ENCODE peak calls at places on chromosomes 2 and 18, in eight cellular contexts. P, V, A, T, G, C, E and H are unnamed samples.

GRCh38 chr2:28423856-28424605 is 31.4 kb downstream of the FOSL2 start:
- DNase-seq in P (peak; percentile 65), V (no peak), A (no peak), T (no peak), G (peak; percentile 62), C (peak; percentile 39), E (no peak), H (peak; percentile 55)

GRCh38 chr2:217307023-217307422 is 447.2 kb upstream of the TNP1 start:
- DNase-seq in P (no peak), V (no peak), A (no peak), T (no peak), G (no peak), C (no peak), E (no peak), H (no peak)

GRCh38 chr2:171522057-171522803 is at the start of gene CYBRD1:
- DNase-seq in P (peak; percentile 97), V (no peak), A (peak; percentile 89), T (peak; percentile 40), G (peak; percentile 96), C (peak; percentile 91), E (peak; percentile 77), H (no peak)

GRCh38 chr2:24339856-24340262 is 20.5 kb downstream of the ITSN2 start:
- DNase-seq in P (no peak), V (no peak), A (no peak), T (peak; percentile 41), G (no peak), C (no peak), E (no peak), H (no peak)

GRCh38 chr2:173568054-173568453 is 213.4 kb downstream of the CDCA7 start:
- DNase-seq in P (no peak), V (peak; percentile 56), A (no peak), T (no peak), G (no peak), C (no peak), E (peak; percentile 79), H (no peak)

GRCh38 chr2:48423376-48423775 is 106.6 kb upstream of the STON1 start:
- DNase-seq in P (no peak), V (peak; percentile 87), A (no peak), T (no peak), G (no peak), C (no peak), E (no peak), H (no peak)

GRCh38 chr2:190404487-190404886 is 3.7 kb upstream of the MFSD6 start:
- DNase-seq in P (no peak), V (no peak), A (peak; percentile 38), T (no peak), G (no peak), C (no peak), E (no peak), H (no peak)

GRCh38 chr2:128413014-128413717 is 94.5 kb upstream of the HS6ST1 start:
- DNase-seq in P (peak; percentile 52), V (no peak), A (peak; percentile 3), T (no peak), G (no peak), C (peak; percentile 14), E (no peak), H (no peak)

GRCh38 chr18:7626922-7627440 is 59.9 kb downstream of the PTPRM start:
- DNase-seq in P (no peak), V (peak; percentile 88), A (peak; percentile 35), T (no peak), G (no peak), C (no peak), E (peak; percentile 26), H (no peak)

GRCh38 chr2:207599641-207600040 is 25.6 kb downstream of the METTL21A start:
- DNase-seq in P (no peak), V (no peak), A (no peak), T (no peak), G (no peak), C (no peak), E (no peak), H (no peak)

GRCh38 chr2:172253190-172254052 is 150.7 kb upstream of the DLX2 start:
- DNase-seq in P (peak; percentile 72), V (peak; percentile 98), A (peak; percentile 93), T (peak; percentile 44), G (no peak), C (peak; percentile 51), E (no peak), H (no peak)

GRCh38 chr2:144426981-144427479 is 92.9 kb downstream of the ZEB2 start:
- DNase-seq in P (no peak), V (peak; percentile 48), A (peak; percentile 67), T (no peak), G (no peak), C (no peak), E (no peak), H (no peak)

GRCh38 chr2:86031151-86031550 is 74.5 kb downstream of the POLR1A start:
- DNase-seq in P (peak; percentile 55), V (no peak), A (no peak), T (no peak), G (no peak), C (peak; percentile 14), E (no peak), H (no peak)

GRCh38 chr2:5616019-5616418 is 76.2 kb upstream of the SOX11 start:
- DNase-seq in P (no peak), V (no peak), A (no peak), T (no peak), G (no peak), C (no peak), E (no peak), H (no peak)

GRCh38 chr2:75608684-75609333 is 37.8 kb upstream of the MRPL19 start:
- DNase-seq in P (no peak), V (peak; percentile 80), A (peak; percentile 57), T (peak; percentile 78), G (no peak), C (peak; percentile 66), E (peak; percentile 83), H (no peak)

GRCh38 chr2:159613515-159614336 is 2.6 kb downstream of the BAZ2B start:
- DNase-seq in P (no peak), V (peak; percentile 32), A (no peak), T (no peak), G (no peak), C (no peak), E (peak; percentile 27), H (no peak)

GRCh38 chr18:31099490-31100230 is 2.6 kb downstream of the DSC2 start:
- DNase-seq in P (no peak), V (peak; percentile 64), A (no peak), T (no peak), G (no peak), C (no peak), E (no peak), H (no peak)

DNA sequence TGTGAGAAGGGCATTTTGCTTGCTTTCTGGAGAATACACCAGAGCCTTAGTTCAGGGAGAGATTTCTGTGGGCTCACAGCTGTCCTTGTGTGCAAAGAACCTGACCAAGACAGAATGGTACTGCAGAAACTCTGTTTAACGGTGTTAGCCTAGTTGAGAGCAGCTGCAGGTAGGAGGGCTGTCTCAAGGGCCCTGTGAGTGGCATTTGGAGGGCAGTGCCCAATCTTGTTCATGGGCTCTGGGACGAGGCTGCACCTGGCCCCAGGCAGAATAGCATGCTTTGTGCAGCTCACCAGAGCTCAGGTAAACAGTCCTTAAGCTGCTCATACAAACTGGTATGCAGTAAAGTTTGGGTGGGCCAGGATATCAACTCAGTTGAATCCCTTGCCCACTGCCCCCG is 16.9 kb upstream of the RGPD4 start:
- DNase-seq in P (no peak), V (no peak), A (no peak), T (no peak), G (no peak), C (no peak), E (no peak), H (no peak)
- H3K4me1 ChIP-seq in P (peaks cover 22% of the 10 kb centered on the region), V (peaks cover 40% of the 10 kb centered on the region), A (no peaks in the 10 kb centered on the region), T (peaks cover 4% of the 10 kb centered on the region), G (peaks cover 13% of the 10 kb centered on the region), C (peaks cover 13% of the 10 kb centered on the region), E (peaks cover 10% of the 10 kb centered on the region), H (no peaks in the 10 kb centered on the region)

GRCh38 chr2:10329880-10330699 is 27.4 kb downstream of the HPCAL1 start:
- DNase-seq in P (no peak), V (peak; percentile 61), A (peak; percentile 76), T (no peak), G (no peak), C (no peak), E (peak; percentile 9), H (peak; percentile 68)

GRCh38 chr2:10330700-10331032 is 28.0 kb downstream of the HPCAL1 start:
- DNase-seq in P (no peak), V (no peak), A (no peak), T (no peak), G (no peak), C (no peak), E (no peak), H (no peak)

GRCh38 chr2:10327896-10328666 is 25.4 kb downstream of the HPCAL1 start:
- DNase-seq in P (no peak), V (peak; percentile 65), A (no peak), T (no peak), G (no peak), C (peak; percentile 30), E (no peak), H (no peak)

GRCh38 chr2:10329584-10329879 is 26.8 kb downstream of the HPCAL1 start:
- DNase-seq in P (no peak), V (no peak), A (no peak), T (no peak), G (no peak), C (no peak), E (no peak), H (no peak)

DNA sequence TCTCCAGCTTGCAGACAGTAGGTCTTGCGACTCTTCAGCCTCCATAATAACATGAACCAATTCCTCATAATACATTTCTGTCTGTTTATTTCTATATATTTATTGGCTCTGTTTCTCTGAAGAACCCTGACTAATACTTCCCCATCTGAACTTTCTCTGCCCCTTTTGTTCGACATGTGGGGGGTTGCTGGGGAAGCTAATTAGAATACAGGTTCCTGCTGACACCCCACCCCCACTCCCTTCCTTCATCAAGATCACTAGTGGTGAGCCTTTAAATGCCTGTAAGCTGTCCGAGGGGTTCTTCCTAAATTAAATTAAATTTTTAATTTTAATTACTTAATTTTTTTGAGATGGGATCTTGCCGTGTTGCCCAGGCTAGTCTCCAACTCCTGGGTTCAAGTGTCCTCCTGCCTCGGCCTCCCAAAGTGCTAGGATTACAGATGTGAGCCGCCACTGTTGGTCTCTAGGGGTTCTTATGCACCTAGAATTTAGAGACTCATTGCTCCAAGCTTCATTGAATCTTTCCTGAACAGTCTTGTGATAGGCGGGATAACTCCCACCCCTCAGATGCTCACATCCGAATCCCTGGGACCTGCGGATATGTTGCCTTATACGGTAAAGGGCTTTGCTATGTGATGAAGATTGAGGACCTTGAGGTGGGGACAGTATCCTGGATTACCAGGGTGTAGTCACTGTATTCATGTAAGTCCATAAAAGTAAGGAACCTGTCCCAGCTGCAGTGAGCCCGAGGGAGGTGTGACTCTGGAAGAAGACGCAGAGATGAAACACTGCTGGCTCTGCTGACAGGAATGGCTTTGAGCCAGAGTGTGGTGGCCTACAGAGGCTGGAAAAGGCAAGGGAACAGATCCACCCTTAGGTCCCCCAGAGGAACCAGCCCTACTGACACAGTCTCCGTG is 26.2 kb downstream of the HPCAL1 start:
- DNase-seq in P (no peak), V (no peak), A (peak; percentile 50), T (no peak), G (no peak), C (no peak), E (no peak), H (no peak)
- H3K4me1 ChIP-seq in P (peaks cover 22% of the 10 kb centered on the region), V (peaks cover 54% of the 10 kb centered on the region), A (peaks cover 29% of the 10 kb centered on the region), T (peaks cover 86% of the 10 kb centered on the region), G (peaks cover 47% of the 10 kb centered on the region), C (peaks cover 18% of the 10 kb centered on the region), E (peaks cover 43% of the 10 kb centered on the region), H (peaks cover 93% of the 10 kb centered on the region)

GRCh38 chr2:36407403-36407802 is 51.8 kb downstream of the CRIM1 start:
- DNase-seq in P (no peak), V (no peak), A (no peak), T (no peak), G (no peak), C (no peak), E (no peak), H (no peak)
- H3K4me1 ChIP-seq in P (peaks cover 100% of the 10 kb centered on the region), V (peaks cover 40% of the 10 kb centered on the region), A (peaks cover 21% of the 10 kb centered on the region), T (peaks cover 22% of the 10 kb centered on the region), G (peaks cover 50% of the 10 kb centered on the region), C (peaks cover 92% of the 10 kb centered on the region), E (peaks cover 84% of the 10 kb centered on the region), H (no peaks in the 10 kb centered on the region)

GRCh38 chr18:8803063-8803795 is 97.9 kb downstream of the MTCL1 start:
- DNase-seq in P (no peak), V (no peak), A (no peak), T (no peak), G (no peak), C (no peak), E (no peak), H (no peak)
- H3K4me1 ChIP-seq in P (peaks cover 44% of the 10 kb centered on the region), V (peaks cover 40% of the 10 kb centered on the region), A (no peaks in the 10 kb centered on the region), T (peaks cover 59% of the 10 kb centered on the region), G (peaks cover 47% of the 10 kb centered on the region), C (peaks cover 15% of the 10 kb centered on the region), E (peaks cover 13% of the 10 kb centered on the region), H (peaks cover 12% of the 10 kb centered on the region)